ENCODE peak calls at places on chromosomes 2 and 18, in six cellular contexts. K is cardiac muscle cell, C is fibroblast of lung, R is left ventricle myocardium inferior, B is psoas muscle, Y is adrenal gland. O is an unnamed sample.

GRCh38 chr2:47225061-47225783 is 70.1 kb upstream of the STPG4 start:
- DNase-seq in Y (peak; percentile 84), R (peak; percentile 73), B (peak; percentile 83), C (peak; percentile 90), K (peak; percentile 75), O (no peak)

GRCh38 chr2:113257511-113258264 is 21.0 kb downstream of the PAX8 start:
- DNase-seq in K (no peak), C (no peak), R (no peak), B (no peak), Y (no peak), O (no peak)

GRCh38 chr18:78774741-78775141 is 204.9 kb upstream of the SALL3 start:
- DNase-seq in C (no peak), R (no peak), K (no peak), Y (no peak), B (no peak), O (no peak)

GRCh38 chr2:45244928-45245327 is 235.7 kb upstream of the SIX2 start:
- DNase-seq in B (no peak), C (no peak), R (no peak), K (no peak), Y (no peak), O (no peak)

GRCh38 chr2:181742908-181743722 is 62.8 kb upstream of the NEUROD1 start:
- DNase-seq in C (peak; percentile 62), B (no peak), K (peak; percentile 54), R (no peak), Y (peak; percentile 64), O (no peak)

GRCh38 chr2:239720411-239721365 is 304.5 kb downstream of the NDUFA10 start:
- DNase-seq in K (no peak), Y (no peak), B (no peak), C (no peak), R (no peak), O (no peak)

GRCh38 chr2:1750935-1751767 is 6.8 kb upstream of the PXDN start:
- DNase-seq in K (peak; percentile 76), B (peak; percentile 55), C (peak; percentile 87), R (peak; percentile 63), Y (peak; percentile 56), O (peak; percentile 79)

GRCh38 chr2:41873102-41873501 is 174.7 kb upstream of the PKDCC start:
- DNase-seq in R (no peak), Y (no peak), K (no peak), C (no peak), B (no peak), O (no peak)

GRCh38 chr2:66301767-66302140 is 133.2 kb upstream of the MEIS1 start:
- DNase-seq in Y (no peak), B (no peak), R (no peak), C (no peak), K (no peak), O (no peak)

GRCh38 chr2:595141-595805 is 81.9 kb downstream of the TMEM18 start:
- DNase-seq in R (no peak), K (no peak), C (no peak), B (no peak), Y (no peak), O (no peak)

GRCh38 chr2:240436626-240437180 is 1.2 kb downstream of the GPC1 start:
- DNase-seq in C (peak; percentile 49), K (peak; percentile 44), Y (peak; percentile 50), R (peak; percentile 22), B (peak; percentile 44), O (peak; percentile 48)

GRCh38 chr2:10891391-10891790 is 20.3 kb upstream of the KCNF1 start:
- DNase-seq in K (no peak), B (no peak), Y (no peak), C (no peak), R (no peak), O (no peak)

GRCh38 chr2:238158807-238159539 is at the start of gene ERFE:
- DNase-seq in Y (peak; percentile 29), C (peak; percentile 29), R (peak; percentile 20), B (peak; percentile 43), K (peak; percentile 70), O (no peak)

GRCh38 chr2:200007291-200007690 is 51.9 kb downstream of the MAIP1 start:
- DNase-seq in C (no peak), K (no peak), Y (no peak), B (no peak), R (no peak), O (no peak)

GRCh38 chr18:68555935-68556334 is 159.0 kb downstream of the TMX3 start:
- DNase-seq in C (no peak), R (no peak), B (no peak), K (no peak), Y (no peak), O (no peak)

GRCh38 chr2:7510353-7510752 is 593.1 kb downstream of the RNF144A start:
- DNase-seq in K (no peak), R (no peak), C (no peak), Y (no peak), B (no peak), O (no peak)

GRCh38 chr2:178008636-178009289 is 63.8 kb downstream of the PDE11A start:
- DNase-seq in R (peak; percentile 27), Y (peak; percentile 23), C (peak; percentile 84), B (no peak), K (peak; percentile 12), O (no peak)

GRCh38 chr2:35614640-35615039 is 740.9 kb upstream of the CRIM1 start:
- DNase-seq in C (no peak), Y (no peak), B (no peak), K (no peak), R (no peak), O (no peak)
- TF ChIP-seq CTCF in C (no peak), Y (no peak), B (no peak), K (no peak), R (no peak), O (no peak)

DNA sequence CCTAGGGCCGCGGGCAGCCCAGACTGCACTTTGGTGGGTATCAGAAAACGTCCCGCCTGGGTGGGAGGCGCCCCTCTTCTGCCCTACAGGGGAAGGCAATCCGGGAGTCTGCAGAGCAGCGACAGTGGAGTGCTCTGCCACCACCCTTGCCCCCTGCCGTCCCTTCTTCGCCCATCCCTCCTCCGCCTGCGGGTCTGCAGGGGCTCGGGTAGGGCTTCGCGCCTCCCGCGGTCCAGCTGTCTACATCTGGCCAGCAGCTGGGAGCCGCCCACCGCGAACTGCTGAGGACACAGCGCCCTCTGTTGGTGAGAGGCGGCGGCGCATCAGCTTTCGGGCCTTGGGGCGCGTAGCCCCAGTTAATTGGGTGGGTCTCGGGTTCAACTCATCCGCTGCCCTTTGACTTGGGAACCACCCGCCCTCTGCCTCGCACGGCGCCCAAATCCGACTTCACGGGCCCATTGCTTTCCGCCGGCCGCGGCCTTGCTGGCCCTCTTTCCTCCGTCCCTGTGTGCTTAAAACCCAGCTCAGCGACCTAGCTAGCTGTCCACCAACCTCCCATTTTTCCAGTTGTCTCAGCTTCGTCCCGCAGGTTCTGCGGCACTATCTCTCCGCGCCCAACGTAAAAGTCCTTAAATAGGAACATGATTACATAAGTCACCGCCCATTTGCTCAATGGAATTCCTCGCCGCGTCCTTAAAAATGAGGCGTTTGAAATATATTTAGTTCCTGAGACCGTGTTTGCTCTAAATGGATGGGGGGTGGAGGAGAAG is 17.6 kb downstream of the WNT10A start:
- DNase-seq in C (no peak), R (peak; percentile 67), Y (peak; percentile 70), K (peak; percentile 74), B (peak; percentile 69), O (peak; percentile 72)
- H3K27me3 ChIP-seq in C (peaks cover 51% of the 10 kb centered on the region), R (peaks cover 100% of the 10 kb centered on the region), Y (peaks cover 74% of the 10 kb centered on the region), K (peaks cover 100% of the 10 kb centered on the region), B (no peaks in the 10 kb centered on the region), O (peaks cover 41% of the 10 kb centered on the region)

DNA sequence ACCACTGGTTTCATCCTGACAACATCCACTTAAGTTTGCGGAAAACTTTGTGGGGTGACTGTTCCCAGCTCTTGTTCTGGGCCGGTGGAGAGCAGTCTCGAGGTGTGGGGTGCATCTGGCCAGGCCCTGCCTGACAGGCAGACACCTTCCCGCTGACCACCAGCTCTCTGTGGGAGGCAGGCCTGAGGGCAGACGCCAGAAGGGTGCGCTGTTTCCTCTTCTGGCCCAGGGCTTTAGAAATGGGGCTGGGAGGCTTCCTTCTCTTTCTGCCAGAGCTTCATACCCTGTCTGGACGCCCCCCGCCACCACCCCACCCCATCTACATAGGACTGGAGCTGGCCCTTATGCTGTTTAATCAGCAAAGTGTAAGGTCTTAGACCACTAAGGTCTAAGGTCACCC is 263.8 kb downstream of the LOXHD1 start:
- DNase-seq in B (no peak), K (peak; percentile 65), Y (no peak), C (no peak), R (no peak), O (no peak)
- TF ChIP-seq CTCF in B (no peak), K (peak; percentile 16), Y (no peak), C (no peak), R (peak; percentile 17), O (no peak)

GRCh38 chr2:100013892-100014677 is 128.3 kb downstream of the AFF3 start:
- DNase-seq in Y (peak; percentile 83), K (peak; percentile 33), R (peak; percentile 62), B (peak; percentile 38), C (peak; percentile 97), O (no peak)
- H3K27me3 ChIP-seq in Y (no peaks in the 10 kb centered on the region), K (no peaks in the 10 kb centered on the region), R (no peaks in the 10 kb centered on the region), B (no peaks in the 10 kb centered on the region), C (no peaks in the 10 kb centered on the region), O (no peaks in the 10 kb centered on the region)

DNA sequence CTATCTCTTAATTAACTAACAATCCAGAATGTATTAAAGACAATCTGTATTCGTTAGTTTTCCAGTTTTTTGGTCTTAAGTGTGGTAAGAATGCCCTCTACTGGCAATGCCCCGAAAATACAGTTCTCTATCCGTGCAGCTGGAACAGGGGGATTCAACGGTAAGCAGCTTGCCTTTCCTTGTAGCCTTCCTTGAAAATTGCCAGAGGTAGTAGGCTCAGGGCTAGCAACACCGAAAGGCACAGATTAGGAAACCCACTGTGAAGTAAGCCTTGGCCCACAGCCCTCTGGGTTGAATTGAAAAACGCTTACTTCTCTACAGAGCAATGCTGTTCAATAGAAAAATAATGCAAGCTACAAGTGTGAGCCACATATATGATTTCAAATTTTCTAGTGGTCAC is 17.1 kb upstream of the VPS4B start:
- DNase-seq in Y (peak; percentile 50), B (no peak), C (peak; percentile 54), K (peak; percentile 72), R (no peak), O (no peak)
- TF ChIP-seq CTCF in Y (peak; percentile 69), B (peak; percentile 81), C (peak; percentile 73), K (peak; percentile 79), R (peak; percentile 84), O (peak; percentile 94)

GRCh38 chr2:183028108-183028507 is 10.1 kb downstream of the NCKAP1 start:
- DNase-seq in R (no peak), C (no peak), Y (no peak), B (no peak), K (no peak), O (no peak)
- H3K27me3 ChIP-seq in R (no peaks in the 10 kb centered on the region), C (no peaks in the 10 kb centered on the region), Y (no peaks in the 10 kb centered on the region), B (no peaks in the 10 kb centered on the region), K (no peaks in the 10 kb centered on the region), O (no peaks in the 10 kb centered on the region)